ENCODE peak calls at places on chromosomes 2 and 18, in seven cellular contexts. Q is left lung; Y is pancreas; S is CD4-positive, alpha-beta T cell; P is foreskin fibroblast; B is A549; U is GM20000. E is an unnamed sample.

GRCh38 chr2:203122317-203122998 is 107.8 kb downstream of the NBEAL1 start:
- DNase-seq in P (no peak), U (no peak), Q (no peak), S (no peak), Y (no peak), B (peak; percentile 35), E (no peak)

GRCh38 chr2:197740200-197740599 is 35.0 kb downstream of the MARS2 start:
- DNase-seq in Y (no peak), U (no peak), P (no peak), S (no peak), B (no peak), Q (no peak), E (no peak)

GRCh38 chr18:32122039-32122438 is 30.4 kb downstream of the RNF138 start:
- DNase-seq in B (no peak), P (no peak), S (no peak), U (no peak), Y (no peak), Q (no peak), E (no peak)

GRCh38 chr2:126534508-126534907 is 121.5 kb upstream of the GYPC start:
- DNase-seq in S (no peak), Y (no peak), P (no peak), B (no peak), Q (no peak), U (no peak), E (no peak)

GRCh38 chr18:62721837-62722795 is 6.8 kb downstream of the PHLPP1 start:
- DNase-seq in B (no peak), S (no peak), P (no peak), U (no peak), Y (no peak), Q (no peak), E (no peak)

GRCh38 chr2:232655392-232655791 is 22.0 kb downstream of the EFHD1 start:
- DNase-seq in U (no peak), Q (no peak), B (no peak), S (no peak), P (no peak), Y (no peak), E (no peak)

GRCh38 chr2:25939257-25939668 is 43.0 kb downstream of the KIF3C start:
- DNase-seq in S (no peak), P (no peak), Q (no peak), U (no peak), B (no peak), Y (no peak), E (no peak)

GRCh38 chr2:20501974-20502373 is 55.1 kb downstream of the RHOB start:
- DNase-seq in U (no peak), S (no peak), P (peak; percentile 96), Q (no peak), Y (no peak), B (peak; percentile 85), E (no peak)

GRCh38 chr18:52340466-52341378 is 725 bp downstream of the DCC start:
- DNase-seq in B (no peak), Y (no peak), S (no peak), P (peak; percentile 24), U (no peak), Q (no peak), E (no peak)

GRCh38 chr2:192030289-192030688 is 164.4 kb downstream of the TMEFF2 start:
- DNase-seq in Q (no peak), S (no peak), P (peak; percentile 68), Y (no peak), U (no peak), B (no peak), E (no peak)

GRCh38 chr2:191950132-191950885 is 103.4 kb upstream of the CAVIN2 start:
- DNase-seq in P (peak; percentile 69), Q (no peak), S (no peak), Y (no peak), U (no peak), B (peak; percentile 61), E (no peak)

GRCh38 chr18:69220529-69220928 is 180.2 kb upstream of the DOK6 start:
- DNase-seq in Y (no peak), S (no peak), B (no peak), U (no peak), P (no peak), Q (no peak), E (no peak)

GRCh38 chr18:72233106-72233505 is 311.0 kb downstream of the CBLN2 start:
- DNase-seq in S (no peak), Q (no peak), P (no peak), Y (no peak), U (no peak), B (no peak), E (no peak)

GRCh38 chr2:179518891-179519290 is 254.3 kb upstream of the SESTD1 start:
- DNase-seq in S (no peak), Q (peak; percentile 66), P (no peak), B (no peak), U (no peak), Y (no peak), E (no peak)

GRCh38 chr2:231717281-231718180 is 9.2 kb downstream of the PTMA start:
- DNase-seq in B (peak; percentile 75), Y (no peak), S (no peak), P (peak; percentile 73), U (peak; percentile 72), Q (no peak), E (no peak)

GRCh38 chr2:1686784-1687105 is 57.6 kb downstream of the PXDN start:
- DNase-seq in S (no peak), Q (no peak), Y (no peak), B (no peak), U (no peak), P (peak; percentile 19), E (no peak)

GRCh38 chr2:236178921-236179652 is 10.9 kb upstream of the GBX2 start:
- DNase-seq in B (peak; percentile 37), Q (no peak), S (no peak), U (peak; percentile 40), Y (no peak), P (peak; percentile 50), E (no peak)

GRCh38 chr2:157418215-157418614 is 25.7 kb downstream of the CYTIP start:
- DNase-seq in U (no peak), Y (no peak), B (no peak), Q (no peak), P (no peak), S (peak; percentile 39), E (no peak)

GRCh38 chr2:196338440-196338839 is 167.1 kb upstream of the STK17B start:
- DNase-seq in B (no peak), Q (no peak), Y (no peak), S (no peak), P (no peak), U (no peak), E (no peak)

GRCh38 chr2:74648009-74648443 is at the start of gene M1AP:
- DNase-seq in S (no peak), U (peak; percentile 50), B (no peak), Y (no peak), P (peak; percentile 10), Q (no peak), E (no peak)
- TF ChIP-seq CTCF in S (no peak), U (peak; percentile 54), B (no peak), Y (no peak), P (no peak), Q (no peak), E (peak; percentile 24)

GRCh38 chr2:28621172-28622100 is 125.6 kb downstream of the PLB1 start:
- DNase-seq in S (peak; percentile 92), U (peak; percentile 36), Q (peak; percentile 84), Y (peak; percentile 81), P (peak; percentile 97), B (peak; percentile 68), E (peak; percentile 95)
- TF ChIP-seq CTCF in S (no peak), U (peak; percentile 39), Q (no peak), Y (peak; percentile 23), P (peak; percentile 35), B (peak; percentile 54), E (peak; percentile 52)

GRCh38 chr2:127675335-127676261 is at the start of gene LIMS2:
- DNase-seq in U (no peak), Y (no peak), S (no peak), Q (no peak), P (peak; percentile 44), B (peak; percentile 48), E (no peak)
- TF ChIP-seq CTCF in U (no peak), Y (no peak), S (no peak), Q (no peak), P (no peak), B (peak; percentile 29), E (no peak)

GRCh38 chr2:48605482-48606175 is 12.0 kb upstream of the GTF2A1L start:
- DNase-seq in Q (no peak), Y (no peak), B (no peak), S (no peak), U (no peak), P (no peak), E (no peak)

GRCh38 chr2:48600917-48601316 is 16.7 kb upstream of the GTF2A1L start:
- DNase-seq in Q (no peak), S (no peak), U (no peak), Y (no peak), B (no peak), P (peak; percentile 79), E (no peak)

GRCh38 chr2:48600204-48600813 is 17.3 kb upstream of the GTF2A1L start:
- DNase-seq in U (peak; percentile 21), Q (no peak), P (peak; percentile 73), Y (no peak), B (peak; percentile 46), S (no peak), E (no peak)

GRCh38 chr2:48601349-48601748 is 16.3 kb upstream of the GTF2A1L start:
- DNase-seq in Q (no peak), B (peak; percentile 42), P (no peak), Y (no peak), U (no peak), S (no peak), E (no peak)
- TF ChIP-seq CTCF in Q (no peak), B (peak; percentile 45), P (peak; percentile 46), Y (no peak), U (peak; percentile 9), S (no peak), E (no peak)